ENCODE peak calls at places on chromosome 15, in seven cellular contexts. One of them, this sample, is unnamed. For H3K4me1, the result is how much of the 10 kb centered on the place peaks cover.

GRCh38 chr15:62112616-62113593 is 46.1 kb downstream of the C2CD4A start:
- DNase-seq in esophagus muscularis mucosa: peak
- DNase-seq in sigmoid colon: no peak
- DNase-seq in GM23338: no peak
- DNase-seq in suprapubic skin: no peak
- DNase-seq in transverse colon: peak
- DNase-seq in HepG2: peak
- DNase-seq in this sample: no peak

GRCh38 chr15:48266029-48266428 is 59.9 kb downstream of the SLC12A1 start:
- DNase-seq in suprapubic skin: no peak
- DNase-seq in GM23338: no peak
- DNase-seq in HepG2: no peak
- DNase-seq in esophagus muscularis mucosa: no peak
- DNase-seq in transverse colon: no peak
- DNase-seq in sigmoid colon: no peak
- DNase-seq in this sample: no peak

GRCh38 chr15:91521996-91522395 is 331.5 kb upstream of the SLCO3A1 start:
- DNase-seq in GM23338: no peak
- DNase-seq in transverse colon: no peak
- DNase-seq in HepG2: no peak
- DNase-seq in suprapubic skin: no peak
- DNase-seq in sigmoid colon: no peak
- DNase-seq in esophagus muscularis mucosa: no peak
- DNase-seq in this sample: no peak

GRCh38 chr15:55277116-55277564 is 12.5 kb downstream of the RAB27A start:
- DNase-seq in suprapubic skin: no peak
- DNase-seq in GM23338: no peak
- DNase-seq in sigmoid colon: no peak
- DNase-seq in transverse colon: peak
- DNase-seq in esophagus muscularis mucosa: peak
- DNase-seq in HepG2: no peak
- DNase-seq in this sample: no peak

GRCh38 chr15:63856711-63857458 is 23.1 kb upstream of the HERC1 start:
- DNase-seq in sigmoid colon: no peak
- DNase-seq in GM23338: no peak
- DNase-seq in transverse colon: no peak
- DNase-seq in suprapubic skin: no peak
- DNase-seq in esophagus muscularis mucosa: no peak
- DNase-seq in HepG2: no peak
- DNase-seq in this sample: no peak

GRCh38 chr15:37101634-37102314 is 1.4 kb upstream of the MEIS2 start:
- DNase-seq in suprapubic skin: peak
- DNase-seq in transverse colon: peak
- DNase-seq in HepG2: peak
- DNase-seq in GM23338: peak
- DNase-seq in sigmoid colon: peak
- DNase-seq in esophagus muscularis mucosa: no peak
- DNase-seq in this sample: peak

GRCh38 chr15:76310470-76311070 is 699 bp downstream of the ETFA start:
- DNase-seq in esophagus muscularis mucosa: no peak
- DNase-seq in transverse colon: no peak
- DNase-seq in suprapubic skin: no peak
- DNase-seq in GM23338: no peak
- DNase-seq in HepG2: no peak
- DNase-seq in sigmoid colon: no peak
- DNase-seq in this sample: no peak

GRCh38 chr15:52419494-52419893 is 109.2 kb downstream of the MYO5A start:
- DNase-seq in esophagus muscularis mucosa: no peak
- DNase-seq in GM23338: no peak
- DNase-seq in sigmoid colon: no peak
- DNase-seq in HepG2: no peak
- DNase-seq in transverse colon: no peak
- DNase-seq in suprapubic skin: no peak
- DNase-seq in this sample: no peak

GRCh38 chr15:26891448-26891881 is 24.6 kb downstream of the GABRA5 start:
- DNase-seq in esophagus muscularis mucosa: peak
- DNase-seq in transverse colon: no peak
- DNase-seq in HepG2: peak
- DNase-seq in GM23338: peak
- DNase-seq in sigmoid colon: no peak
- DNase-seq in suprapubic skin: no peak
- DNase-seq in this sample: no peak

DNA sequence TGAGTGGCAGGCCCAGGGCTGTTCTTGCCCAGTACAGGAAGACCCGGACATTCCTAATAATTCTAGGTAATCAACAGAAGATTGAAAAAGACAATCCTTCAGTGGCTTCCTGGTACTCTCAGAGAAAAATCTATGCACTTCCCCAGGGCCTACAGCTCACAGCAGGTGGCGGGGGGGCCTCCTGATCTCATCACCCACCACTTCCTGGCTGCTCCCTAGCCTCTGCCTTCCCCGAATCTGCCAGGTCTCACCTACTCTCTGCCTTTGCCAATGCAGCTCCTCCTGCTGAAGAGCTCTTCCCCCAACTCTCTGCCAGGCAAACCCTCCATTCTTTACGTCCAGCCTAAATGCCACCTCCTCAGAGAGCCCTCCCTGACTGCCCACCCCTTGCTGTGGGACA is 37.5 kb downstream of the EHD4 start:
- DNase-seq in sigmoid colon: peak
- DNase-seq in transverse colon: peak
- DNase-seq in GM23338: peak
- DNase-seq in HepG2: no peak
- DNase-seq in suprapubic skin: no peak
- DNase-seq in esophagus muscularis mucosa: no peak
- DNase-seq in this sample: no peak
- H3K4me3 ChIP-seq in sigmoid colon: no peak
- H3K4me3 ChIP-seq in transverse colon: no peak
- H3K4me3 ChIP-seq in GM23338: no peak
- H3K4me3 ChIP-seq in HepG2: no peak
- H3K4me3 ChIP-seq in suprapubic skin: no peak
- H3K4me3 ChIP-seq in esophagus muscularis mucosa: no peak
- H3K4me3 ChIP-seq in this sample: no peak

GRCh38 chr15:73485372-73485771 is 42.4 kb downstream of the REC114 start:
- DNase-seq in transverse colon: no peak
- DNase-seq in suprapubic skin: no peak
- DNase-seq in HepG2: no peak
- DNase-seq in sigmoid colon: no peak
- DNase-seq in esophagus muscularis mucosa: no peak
- DNase-seq in GM23338: no peak
- DNase-seq in this sample: no peak
- H3K4me1 ChIP-seq in transverse colon: under half
- H3K4me1 ChIP-seq in suprapubic skin: under half
- H3K4me1 ChIP-seq in HepG2: under half
- H3K4me1 ChIP-seq in sigmoid colon: under half
- H3K4me1 ChIP-seq in esophagus muscularis mucosa: under half
- H3K4me1 ChIP-seq in GM23338: under half
- H3K4me1 ChIP-seq in this sample: under half

GRCh38 chr15:94965593-94965992 is 734.2 kb downstream of the MCTP2 start:
- DNase-seq in HepG2: no peak
- DNase-seq in esophagus muscularis mucosa: no peak
- DNase-seq in suprapubic skin: no peak
- DNase-seq in GM23338: no peak
- DNase-seq in transverse colon: no peak
- DNase-seq in sigmoid colon: no peak
- DNase-seq in this sample: no peak
- TF ChIP-seq POLR2AphosphoS5 in HepG2: no peak
- TF ChIP-seq POLR2AphosphoS5 in esophagus muscularis mucosa: peak
- TF ChIP-seq POLR2AphosphoS5 in suprapubic skin: peak
- TF ChIP-seq POLR2AphosphoS5 in GM23338: no peak
- TF ChIP-seq POLR2AphosphoS5 in transverse colon: no peak
- TF ChIP-seq POLR2AphosphoS5 in sigmoid colon: peak
- TF ChIP-seq POLR2AphosphoS5 in this sample: peak

GRCh38 chr15:83655237-83655616 is 1.3 kb downstream of the ADAMTSL3 start:
- DNase-seq in HepG2: no peak
- DNase-seq in GM23338: no peak
- DNase-seq in suprapubic skin: no peak
- DNase-seq in sigmoid colon: no peak
- DNase-seq in esophagus muscularis mucosa: peak
- DNase-seq in transverse colon: no peak
- DNase-seq in this sample: no peak
- H3K4me3 ChIP-seq in HepG2: no peak
- H3K4me3 ChIP-seq in GM23338: peak
- H3K4me3 ChIP-seq in suprapubic skin: no peak
- H3K4me3 ChIP-seq in sigmoid colon: peak
- H3K4me3 ChIP-seq in esophagus muscularis mucosa: peak
- H3K4me3 ChIP-seq in transverse colon: peak
- H3K4me3 ChIP-seq in this sample: peak

GRCh38 chr15:57056357-57056756 is 137.9 kb downstream of the TCF12 start:
- DNase-seq in sigmoid colon: no peak
- DNase-seq in HepG2: no peak
- DNase-seq in transverse colon: no peak
- DNase-seq in GM23338: no peak
- DNase-seq in suprapubic skin: no peak
- DNase-seq in esophagus muscularis mucosa: no peak
- DNase-seq in this sample: no peak

GRCh38 chr15:57054351-57054750 is 135.9 kb downstream of the TCF12 start:
- DNase-seq in GM23338: no peak
- DNase-seq in transverse colon: no peak
- DNase-seq in sigmoid colon: no peak
- DNase-seq in HepG2: no peak
- DNase-seq in esophagus muscularis mucosa: no peak
- DNase-seq in suprapubic skin: no peak
- DNase-seq in this sample: no peak

GRCh38 chr15:57057134-57057930 is 138.9 kb downstream of the TCF12 start:
- DNase-seq in transverse colon: no peak
- DNase-seq in sigmoid colon: no peak
- DNase-seq in HepG2: no peak
- DNase-seq in suprapubic skin: no peak
- DNase-seq in esophagus muscularis mucosa: no peak
- DNase-seq in GM23338: no peak
- DNase-seq in this sample: no peak

GRCh38 chr15:57048930-57049550 is 130.6 kb downstream of the TCF12 start:
- DNase-seq in HepG2: no peak
- DNase-seq in esophagus muscularis mucosa: no peak
- DNase-seq in sigmoid colon: no peak
- DNase-seq in transverse colon: no peak
- DNase-seq in GM23338: no peak
- DNase-seq in suprapubic skin: no peak
- DNase-seq in this sample: no peak

GRCh38 chr15:57053470-57053869 is 135.0 kb downstream of the TCF12 start:
- DNase-seq in sigmoid colon: no peak
- DNase-seq in suprapubic skin: no peak
- DNase-seq in transverse colon: no peak
- DNase-seq in HepG2: no peak
- DNase-seq in GM23338: no peak
- DNase-seq in esophagus muscularis mucosa: no peak
- DNase-seq in this sample: no peak
- H3K4me1 ChIP-seq in sigmoid colon: under half
- H3K4me1 ChIP-seq in suprapubic skin: under half
- H3K4me1 ChIP-seq in transverse colon: under half
- H3K4me1 ChIP-seq in HepG2: under half
- H3K4me1 ChIP-seq in GM23338: half or more
- H3K4me1 ChIP-seq in esophagus muscularis mucosa: under half
- H3K4me1 ChIP-seq in this sample: under half

GRCh38 chr15:97012986-97013385 is 682.5 kb downstream of the NR2F2 start:
- DNase-seq in suprapubic skin: no peak
- DNase-seq in GM23338: peak
- DNase-seq in sigmoid colon: no peak
- DNase-seq in HepG2: no peak
- DNase-seq in esophagus muscularis mucosa: no peak
- DNase-seq in transverse colon: no peak
- DNase-seq in this sample: no peak
- TF ChIP-seq POLR2AphosphoS5 in suprapubic skin: no peak
- TF ChIP-seq POLR2AphosphoS5 in GM23338: no peak
- TF ChIP-seq POLR2AphosphoS5 in sigmoid colon: no peak
- TF ChIP-seq POLR2AphosphoS5 in HepG2: no peak
- TF ChIP-seq POLR2AphosphoS5 in esophagus muscularis mucosa: no peak
- TF ChIP-seq POLR2AphosphoS5 in transverse colon: no peak
- TF ChIP-seq POLR2AphosphoS5 in this sample: no peak

GRCh38 chr15:92903588-92903955 is 3.4 kb downstream of the CHD2 start:
- DNase-seq in sigmoid colon: no peak
- DNase-seq in esophagus muscularis mucosa: no peak
- DNase-seq in HepG2: no peak
- DNase-seq in transverse colon: no peak
- DNase-seq in GM23338: no peak
- DNase-seq in suprapubic skin: no peak
- DNase-seq in this sample: no peak
- H3K4me3 ChIP-seq in sigmoid colon: peak
- H3K4me3 ChIP-seq in esophagus muscularis mucosa: peak
- H3K4me3 ChIP-seq in HepG2: peak
- H3K4me3 ChIP-seq in transverse colon: peak
- H3K4me3 ChIP-seq in GM23338: peak
- H3K4me3 ChIP-seq in suprapubic skin: peak
- H3K4me3 ChIP-seq in this sample: peak

GRCh38 chr15:28920781-28921331 is 35.1 kb downstream of the APBA2 start:
- DNase-seq in esophagus muscularis mucosa: no peak
- DNase-seq in GM23338: no peak
- DNase-seq in suprapubic skin: no peak
- DNase-seq in transverse colon: no peak
- DNase-seq in HepG2: no peak
- DNase-seq in sigmoid colon: peak
- DNase-seq in this sample: no peak
- H3K4me1 ChIP-seq in esophagus muscularis mucosa: under half
- H3K4me1 ChIP-seq in GM23338: under half
- H3K4me1 ChIP-seq in suprapubic skin: under half
- H3K4me1 ChIP-seq in transverse colon: under half
- H3K4me1 ChIP-seq in HepG2: under half
- H3K4me1 ChIP-seq in sigmoid colon: under half
- H3K4me1 ChIP-seq in this sample: under half

GRCh38 chr15:38758001-38758400 is 193.4 kb upstream of the RASGRP1 start:
- DNase-seq in HepG2: no peak
- DNase-seq in GM23338: no peak
- DNase-seq in transverse colon: no peak
- DNase-seq in suprapubic skin: no peak
- DNase-seq in sigmoid colon: no peak
- DNase-seq in esophagus muscularis mucosa: no peak
- DNase-seq in this sample: no peak
- TF ChIP-seq POLR2AphosphoS5 in HepG2: no peak
- TF ChIP-seq POLR2AphosphoS5 in GM23338: no peak
- TF ChIP-seq POLR2AphosphoS5 in transverse colon: no peak
- TF ChIP-seq POLR2AphosphoS5 in suprapubic skin: no peak
- TF ChIP-seq POLR2AphosphoS5 in sigmoid colon: no peak
- TF ChIP-seq POLR2AphosphoS5 in esophagus muscularis mucosa: no peak
- TF ChIP-seq POLR2AphosphoS5 in this sample: no peak